ENCODE peak calls at places on chromosomes 7 and 10, in seven cellular contexts. O is cardiac fibroblast; R is AG20443; J is stimulated activated CD8-positive, alpha-beta memory T cell treated with anti-CD3 and anti-CD28 coated beads, Interleukin-7, amount 100 ng/mL, for 48 hours; M is B cell; A is cardiac muscle cell; L is progenitor cell of endocrine pancreas. T is an unnamed sample.

GRCh38 chr10:120979435-120980315 is 128.5 kb downstream of the WDR11 start:
- DNase-seq in L (peak), A (peak), R (peak), M (no peak), O (no peak), J (no peak), T (no peak)

GRCh38 chr7:130273081-130273699 is 6.5 kb downstream of the CPA2 start:
- DNase-seq in R (no peak), L (peak), O (no peak), J (no peak), A (peak), M (no peak), T (no peak)

GRCh38 chr7:72805526-72806494 is 22.2 kb downstream of the TYW1B start:
- DNase-seq in M (no peak), J (no peak), R (peak), L (no peak), O (peak), A (peak), T (no peak)

GRCh38 chr10:103548581-103549348 is 55.3 kb downstream of the NEURL1 start:
- DNase-seq in J (no peak), M (no peak), R (no peak), L (no peak), A (no peak), O (no peak), T (no peak)

GRCh38 chr7:95611224-95611623 is 14.9 kb upstream of the PDK4 start:
- DNase-seq in A (no peak), J (no peak), M (no peak), R (no peak), O (no peak), L (no peak), T (no peak)

GRCh38 chr7:45240926-45241325 is 83.3 kb downstream of the RAMP3 start:
- DNase-seq in A (no peak), J (no peak), L (no peak), R (no peak), O (no peak), M (no peak), T (no peak)

GRCh38 chr10:97685395-97685958 is 1.6 kb downstream of the AVPI1 start:
- DNase-seq in O (no peak), A (peak), J (no peak), L (no peak), M (no peak), R (peak), T (no peak)

GRCh38 chr7:121557034-121557892 is 161.2 kb upstream of the FAM3C start:
- DNase-seq in M (no peak), J (no peak), A (no peak), O (no peak), R (peak), L (no peak), T (no peak)

GRCh38 chr7:100629117-100629711 is 12.1 kb downstream of the TFR2 start:
- DNase-seq in M (no peak), J (no peak), A (peak), R (no peak), L (no peak), O (no peak), T (no peak)

GRCh38 chr10:33336606-33337334 is 2.3 kb upstream of the NRP1 start:
- DNase-seq in A (peak), J (no peak), R (peak), O (peak), M (no peak), L (peak), T (peak)

GRCh38 chr10:127398140-127398966 is 150.8 kb upstream of the NPS start:
- DNase-seq in J (no peak), L (no peak), A (peak), O (peak), R (peak), M (no peak), T (no peak)

GRCh38 chr10:125550362-125550761 is 132.6 kb downstream of the TEX36 start:
- DNase-seq in O (no peak), L (no peak), M (no peak), J (no peak), R (no peak), A (no peak), T (no peak)

GRCh38 chr10:82742478-82742877 is 867.5 kb downstream of the NRG3 start:
- DNase-seq in L (no peak), A (peak), M (no peak), J (no peak), O (peak), R (peak), T (no peak)

GRCh38 chr7:118214051-118214832 is 10.3 kb upstream of the ANKRD7 start:
- DNase-seq in M (peak), A (peak), L (no peak), J (peak), R (peak), O (peak), T (peak)

GRCh38 chr7:152893801-152894294 is 134.3 kb downstream of the ACTR3B start:
- DNase-seq in O (no peak), L (no peak), A (no peak), J (no peak), R (no peak), M (no peak), T (no peak)

GRCh38 chr7:114708646-114709045 is 213.2 kb upstream of the MDFIC start:
- DNase-seq in M (no peak), J (no peak), A (no peak), L (no peak), R (no peak), O (no peak), T (no peak)

GRCh38 chr7:70113543-70113942 is 515.3 kb downstream of the AUTS2 start:
- DNase-seq in J (no peak), A (no peak), L (no peak), M (no peak), O (no peak), R (no peak), T (no peak)

GRCh38 chr7:46032936-46033335 is 111.9 kb upstream of the IGFBP3 start:
- DNase-seq in M (no peak), J (no peak), A (no peak), O (peak), R (peak), L (no peak), T (no peak)

GRCh38 chr10:69650589-69651261 is 20.7 kb downstream of the FAM241B start:
- DNase-seq in A (no peak), M (no peak), J (no peak), R (no peak), O (no peak), L (no peak), T (no peak)

GRCh38 chr10:21293518-21294356 is 231.7 kb downstream of the SKIDA1 start:
- DNase-seq in O (no peak), J (no peak), L (no peak), M (no peak), A (peak), R (no peak), T (no peak)

GRCh38 chr10:44878704-44879530 is 32.2 kb upstream of the TMEM72 start:
- DNase-seq in O (peak), J (peak), M (peak), L (peak), R (peak), A (peak), T (peak)

GRCh38 chr10:59967079-59967478 is 60.7 kb upstream of the CCDC6 start:
- DNase-seq in J (no peak), A (no peak), L (no peak), R (no peak), M (no peak), O (no peak), T (no peak)

GRCh38 chr7:33040803-33041516 is 21.6 kb downstream of the NT5C3A start:
- DNase-seq in J (no peak), O (peak), A (peak), R (peak), L (no peak), M (peak), T (peak)

GRCh38 chr7:152869677-152870051 is 110.1 kb downstream of the ACTR3B start:
- DNase-seq in M (no peak), R (no peak), L (no peak), A (no peak), O (no peak), J (no peak), T (no peak)

GRCh38 chr10:119395287-119396007 is 147.1 kb downstream of the RGS10 start:
- DNase-seq in O (peak), R (no peak), A (peak), J (no peak), L (no peak), M (peak), T (peak)

GRCh38 chr7:158097511-158098124 is 490.0 kb downstream of the PTPRN2 start:
- DNase-seq in A (no peak), M (no peak), R (no peak), L (no peak), J (no peak), O (no peak), T (no peak)

GRCh38 chr7:131773413-131773812 is 217.0 kb upstream of the PODXL start:
- DNase-seq in A (no peak), J (no peak), R (no peak), M (no peak), L (no peak), O (no peak), T (no peak)

GRCh38 chr10:3451516-3452185 is 279.1 kb upstream of the PITRM1 start:
- DNase-seq in M (no peak), R (peak), J (no peak), O (no peak), L (no peak), A (no peak), T (no peak)

GRCh38 chr7:47460251-47460989 is 121.5 kb downstream of the TNS3 start:
- DNase-seq in R (no peak), A (no peak), J (no peak), M (no peak), O (no peak), L (no peak), T (no peak)

GRCh38 chr7:105934577-105935185 is 28.4 kb upstream of the CDHR3 start:
- DNase-seq in O (peak), L (peak), A (peak), M (no peak), J (no peak), R (peak), T (no peak)

GRCh38 chr7:47327698-47328391 is 254.1 kb downstream of the TNS3 start:
- DNase-seq in L (peak), M (no peak), A (peak), R (peak), J (no peak), O (peak), T (no peak)

GRCh38 chr7:1678571-1679325 is 8.7 kb downstream of the ELFN1 start:
- DNase-seq in L (no peak), M (peak), J (no peak), R (peak), A (no peak), O (no peak), T (peak)

GRCh38 chr10:59064116-59064707 is 112.2 kb upstream of the PHYHIPL start:
- DNase-seq in A (no peak), J (no peak), O (no peak), R (no peak), L (no peak), M (no peak), T (no peak)

GRCh38 chr10:122487231-122487765 is 25.9 kb downstream of the HTRA1 start:
- DNase-seq in J (no peak), A (no peak), O (no peak), L (no peak), M (no peak), R (no peak), T (no peak)

T was measured in GM10248.